ENCODE peak calls at places on chromosome 7, in six cellular contexts. X is spleen; Z is fibroblast of lung; P is astrocyte of the spinal cord; S is CD8-positive, alpha-beta T cell; Y is foreskin fibroblast. F is an unnamed sample.

GRCh38 chr7:23787272-23787671 is 77.3 kb downstream of the STK31 start:
- DNase-seq in X (no peak), Z (no peak), P (no peak), S (no peak), Y (no peak), F (no peak)

GRCh38 chr7:77538186-77538907 is 1.3 kb downstream of the PTPN12 start:
- DNase-seq in X (peak; percentile 83), Z (peak; percentile 91), P (peak; percentile 93), S (no peak), Y (peak; percentile 98), F (peak; percentile 85)

GRCh38 chr7:7102906-7103305 is 79.4 kb upstream of the C1GALT1 start:
- DNase-seq in X (no peak), Z (no peak), P (no peak), S (no peak), Y (no peak), F (no peak)

GRCh38 chr7:79529214-79529895 is 75.9 kb upstream of the MAGI2 start:
- DNase-seq in X (no peak), Z (no peak), P (no peak), S (no peak), Y (no peak), F (no peak)

GRCh38 chr7:138898255-138898654 is 82.9 kb downstream of the KIAA1549 start:
- DNase-seq in X (no peak), Z (no peak), P (no peak), S (peak; percentile 22), Y (peak; percentile 19), F (no peak)

GRCh38 chr7:1640376-1641172 is 29.5 kb upstream of the ELFN1 start:
- DNase-seq in X (no peak), Z (no peak), P (no peak), S (no peak), Y (no peak), F (no peak)

GRCh38 chr7:105003275-105003674 is 10.7 kb upstream of the KMT2E start:
- DNase-seq in X (no peak), Z (peak; percentile 86), P (peak; percentile 81), S (peak; percentile 51), Y (peak; percentile 90), F (peak; percentile 79)

GRCh38 chr7:66503036-66503370 is 125.7 kb upstream of the KCTD7 start:
- DNase-seq in X (peak; percentile 68), Z (no peak), P (no peak), S (no peak), Y (no peak), F (no peak)

GRCh38 chr7:142535123-142535779 is 214.0 kb upstream of the PRSS1 start:
- DNase-seq in X (no peak), Z (peak; percentile 81), P (peak; percentile 88), S (peak; percentile 67), Y (peak; percentile 97), F (peak; percentile 90)

GRCh38 chr7:27746978-27747377 is 7.0 kb downstream of the TAX1BP1 start:
- DNase-seq in X (no peak), Z (peak; percentile 15), P (no peak), S (no peak), Y (no peak), F (peak; percentile 29)

GRCh38 chr7:99326408-99326782 is 697 bp downstream of the ARPC1A start:
- DNase-seq in X (no peak), Z (no peak), P (no peak), S (no peak), Y (no peak), F (no peak)

GRCh38 chr7:155857141-155857540 is 44.9 kb upstream of the SHH start:
- DNase-seq in X (peak; percentile 13), Z (no peak), P (no peak), S (no peak), Y (no peak), F (no peak)

GRCh38 chr7:43585521-43585920 is 2.6 kb downstream of the STK17A start:
- DNase-seq in X (no peak), Z (peak; percentile 85), P (peak; percentile 70), S (no peak), Y (peak; percentile 73), F (peak; percentile 48)

GRCh38 chr7:38025815-38026214 is 105.4 kb downstream of the EPDR1 start:
- DNase-seq in X (no peak), Z (no peak), P (peak; percentile 22), S (no peak), Y (no peak), F (no peak)

GRCh38 chr7:50713357-50713965 is 69.2 kb downstream of the GRB10 start:
- DNase-seq in X (no peak), Z (no peak), P (no peak), S (no peak), Y (no peak), F (no peak)

GRCh38 chr7:50712527-50713356 is 70.0 kb downstream of the GRB10 start:
- DNase-seq in X (no peak), Z (peak; percentile 35), P (no peak), S (no peak), Y (no peak), F (no peak)

GRCh38 chr7:50709151-50709550 is 73.5 kb downstream of the GRB10 start:
- DNase-seq in X (no peak), Z (no peak), P (no peak), S (no peak), Y (no peak), F (no peak)

GRCh38 chr7:50710441-50711154 is 72.1 kb downstream of the GRB10 start:
- DNase-seq in X (no peak), Z (no peak), P (no peak), S (no peak), Y (no peak), F (no peak)

DNA sequence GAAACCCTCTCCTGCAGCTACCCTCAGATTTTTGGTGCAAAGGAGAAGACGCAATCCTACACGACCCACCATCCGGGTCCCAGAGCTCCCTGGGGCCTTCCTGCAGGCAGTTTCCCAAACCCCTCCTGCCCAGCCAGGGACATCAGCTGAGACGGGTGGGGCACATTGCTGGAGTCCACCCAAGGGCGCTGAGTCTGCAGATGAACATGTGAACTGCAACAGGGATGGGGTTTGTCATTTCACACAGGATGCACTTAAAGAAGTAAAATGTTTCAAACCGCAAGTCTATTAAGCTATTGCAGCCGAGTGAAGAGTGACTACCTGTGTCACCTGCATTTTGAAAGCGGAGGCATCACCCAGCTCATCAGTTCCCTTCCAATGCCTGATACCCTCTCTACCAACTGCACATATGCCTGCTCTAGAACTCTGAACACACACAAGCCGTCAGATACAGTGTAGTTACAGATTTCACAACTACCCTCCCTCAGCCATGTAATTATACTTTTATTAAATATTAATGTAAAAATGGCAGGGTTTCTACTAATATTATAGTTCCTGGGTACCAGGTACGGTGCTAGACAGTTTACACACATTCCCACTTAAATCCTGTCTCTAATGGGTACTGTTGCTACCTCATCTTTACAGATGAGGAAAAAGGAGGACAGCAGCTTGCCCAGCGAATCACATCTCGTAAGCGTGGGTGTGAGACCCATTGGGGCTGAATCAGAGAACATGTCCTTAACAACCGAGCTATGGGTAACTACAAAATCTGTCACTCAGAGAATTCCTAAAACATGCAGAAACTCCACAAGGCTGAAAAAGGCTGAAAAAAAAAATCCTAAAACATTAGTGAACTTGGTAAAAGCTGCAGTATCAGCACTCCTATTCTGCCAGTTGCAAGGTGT is 71.2 kb downstream of the GRB10 start:
- DNase-seq in X (no peak), Z (peak; percentile 36), P (no peak), S (no peak), Y (peak; percentile 41), F (no peak)
- TF ChIP-seq CTCF in X (no peak), Z (no peak), P (no peak), S (no peak), Y (no peak), F (no peak)

GRCh38 chr7:101856488-101857357 is 39.3 kb downstream of the CUX1 start:
- DNase-seq in X (peak; percentile 98), Z (peak; percentile 50), P (peak; percentile 65), S (peak; percentile 73), Y (peak; percentile 90), F (peak; percentile 93)

GRCh38 chr7:101859411-101860106 is 42.1 kb downstream of the CUX1 start:
- DNase-seq in X (no peak), Z (no peak), P (no peak), S (no peak), Y (peak; percentile 52), F (no peak)

GRCh38 chr7:101854084-101854865 is 36.8 kb downstream of the CUX1 start:
- DNase-seq in X (no peak), Z (no peak), P (no peak), S (no peak), Y (no peak), F (no peak)

GRCh38 chr7:101858437-101859385 is 41.3 kb downstream of the CUX1 start:
- DNase-seq in X (no peak), Z (no peak), P (no peak), S (no peak), Y (no peak), F (no peak)

DNA sequence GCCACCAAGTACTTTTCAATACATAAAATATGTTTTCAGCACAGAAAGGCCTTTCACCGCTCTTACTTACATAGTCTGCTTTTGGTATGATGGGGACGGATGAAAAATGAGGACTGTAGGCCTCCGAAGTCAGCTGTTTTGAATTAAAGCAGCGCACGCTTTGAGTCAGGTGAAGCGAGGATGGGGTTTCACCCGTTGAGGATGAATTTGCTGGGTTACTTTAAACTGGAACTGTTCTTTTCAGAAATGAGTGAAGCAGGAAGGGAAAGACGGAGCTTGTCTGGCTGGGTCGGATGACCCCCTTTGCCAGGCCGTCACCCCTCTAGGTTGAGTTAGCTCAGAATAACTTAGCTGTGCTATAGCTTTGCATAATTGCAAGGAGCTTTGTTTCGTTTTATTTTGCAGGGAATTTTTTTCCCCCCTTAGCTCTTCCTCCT is 40.0 kb downstream of the CUX1 start:
- DNase-seq in X (no peak), Z (no peak), P (no peak), S (no peak), Y (no peak), F (no peak)
- TF ChIP-seq CTCF in X (no peak), Z (no peak), P (no peak), S (no peak), Y (no peak), F (no peak)

DNA sequence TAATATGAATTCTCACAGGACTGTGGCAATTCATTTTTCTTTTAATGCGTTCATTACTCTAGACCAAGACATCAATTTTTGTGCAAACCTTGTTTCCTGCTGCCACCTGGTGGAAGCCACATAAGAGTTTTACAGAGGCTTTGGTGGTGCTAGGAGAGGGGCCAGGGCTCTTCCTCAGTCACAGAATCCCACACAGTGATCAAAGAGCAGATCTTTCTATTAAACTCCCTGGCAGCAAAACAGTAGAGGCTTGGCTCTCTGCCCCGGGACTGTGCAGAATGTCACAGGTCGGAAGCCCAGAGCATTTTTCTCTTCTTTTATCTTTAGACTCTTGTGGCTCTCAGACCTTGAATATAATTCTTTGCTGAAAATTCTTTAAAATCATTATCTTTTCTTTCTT is 506.4 kb upstream of the C7orf33 start:
- DNase-seq in X (no peak), Z (peak; percentile 5), P (peak; percentile 31), S (no peak), Y (peak; percentile 2), F (peak; percentile 3)
- TF ChIP-seq CTCF in X (peak; percentile 37), Z (no peak), P (peak; percentile 58), S (no peak), Y (peak; percentile 30), F (peak; percentile 69)

GRCh38 chr7:19871102-19871501 is 97.7 kb upstream of the TMEM196 start:
- DNase-seq in X (no peak), Z (no peak), P (no peak), S (no peak), Y (no peak), F (no peak)

GRCh38 chr7:19869979-19870378 is 96.6 kb upstream of the TMEM196 start:
- DNase-seq in X (no peak), Z (no peak), P (no peak), S (no peak), Y (no peak), F (no peak)

DNA sequence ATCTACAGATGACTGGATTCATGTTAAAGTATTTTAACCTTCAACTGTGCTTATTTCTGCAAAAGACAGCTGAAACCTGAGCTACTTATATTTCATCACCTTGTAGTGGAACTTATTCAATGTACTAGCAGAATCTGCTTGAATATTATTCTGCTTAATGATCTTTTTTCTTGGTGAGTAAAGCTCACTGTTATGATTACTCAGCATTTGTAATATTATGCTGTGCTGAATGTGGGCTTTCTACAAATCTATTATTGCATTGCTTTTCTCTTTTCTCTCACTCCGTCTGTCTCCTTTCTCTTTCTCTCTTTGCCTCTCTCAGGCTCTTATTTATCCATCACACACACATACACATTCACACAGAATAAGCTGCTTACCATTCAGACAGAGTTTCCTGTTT is 98.7 kb upstream of the TMEM196 start:
- DNase-seq in X (no peak), Z (no peak), P (no peak), S (no peak), Y (no peak), F (no peak)
- TF ChIP-seq CTCF in X (no peak), Z (no peak), P (no peak), S (no peak), Y (no peak), F (no peak)